ENCODE peak calls at places on chromosomes 4 and X, in seven cellular contexts. T is A549, G is esophagus squamous epithelium, Z is Peyer's patch, B is ovary, E is heart left ventricle, X is adrenal gland. C is an unnamed sample.

GRCh38 chr4:28557755-28558154 is 1697.1 kb downstream of the STIM2 start:
- DNase-seq in T (no peak), G (no peak), Z (no peak), B (no peak), E (no peak), X (no peak), C (no peak)

GRCh38 chr4:138614462-138615142 is 372.5 kb upstream of the SLC7A11 start:
- DNase-seq in T (no peak), G (no peak), Z (no peak), B (no peak), E (no peak), X (no peak), C (no peak)

GRCh38 chrX:48972214-48973164 is 845 bp upstream of the KCND1 start:
- DNase-seq in T (peak), G (no peak), Z (peak), B (no peak), E (peak), X (no peak), C (no peak)

GRCh38 chr4:180688480-180688879 is 1554.7 kb upstream of the TENM3 start:
- DNase-seq in T (no peak), G (no peak), Z (no peak), B (no peak), E (no peak), X (no peak), C (no peak)

GRCh38 chr4:96677499-96677898 is 837.6 kb downstream of the PDHA2 start:
- DNase-seq in T (no peak), G (no peak), Z (no peak), B (no peak), E (no peak), X (no peak), C (no peak)

GRCh38 chrX:135516376-135516775 is 4.1 kb upstream of the INTS6L start:
- DNase-seq in T (no peak), G (no peak), Z (no peak), B (no peak), E (no peak), X (no peak), C (no peak)

GRCh38 chrX:137568741-137569469 is 3.0 kb downstream of the ZIC3 start:
- DNase-seq in T (no peak), G (no peak), Z (no peak), B (no peak), E (no peak), X (no peak), C (no peak)

GRCh38 chr4:112589207-112589606 is 47.5 kb downstream of the ZGRF1 start:
- DNase-seq in T (no peak), G (no peak), Z (no peak), B (no peak), E (no peak), X (no peak), C (no peak)

GRCh38 chrX:153769865-153770605 is 6.0 kb downstream of the PLXNB3 start:
- DNase-seq in T (no peak), G (no peak), Z (no peak), B (peak), E (no peak), X (no peak), C (no peak)

GRCh38 chr4:153060191-153060590 is 124.1 kb downstream of the FHDC1 start:
- DNase-seq in T (no peak), G (no peak), Z (no peak), B (no peak), E (no peak), X (no peak), C (no peak)

GRCh38 chr4:6722891-6723290 is 6.9 kb downstream of the BLOC1S4 start:
- DNase-seq in T (no peak), G (no peak), Z (no peak), B (no peak), E (no peak), X (no peak), C (no peak)

GRCh38 chr4:74555843-74556242 is 110.9 kb downstream of the AREG start:
- DNase-seq in T (no peak), G (no peak), Z (no peak), B (no peak), E (no peak), X (no peak), C (no peak)

GRCh38 chrX:68508799-68509198 is 9.9 kb downstream of the YIPF6 start:
- DNase-seq in T (no peak), G (no peak), Z (no peak), B (no peak), E (no peak), X (no peak), C (no peak)

GRCh38 chr4:145815626-145816025 is 123.0 kb downstream of the ZNF827 start:
- DNase-seq in T (no peak), G (no peak), Z (no peak), B (no peak), E (no peak), X (no peak), C (no peak)

GRCh38 chrX:123923211-123923610 is 38.3 kb upstream of the STAG2 start:
- DNase-seq in T (no peak), G (no peak), Z (no peak), B (no peak), E (no peak), X (no peak), C (no peak)

GRCh38 chr4:140448830-140449229 is 21.4 kb upstream of the CLGN start:
- DNase-seq in T (no peak), G (no peak), Z (no peak), B (no peak), E (no peak), X (no peak), C (no peak)

GRCh38 chrX:99795495-99795894 is 614.6 kb downstream of the PCDH19 start:
- DNase-seq in T (no peak), G (no peak), Z (no peak), B (no peak), E (no peak), X (no peak), C (no peak)

GRCh38 chr4:92634891-92635290 is 331.1 kb downstream of the GRID2 start:
- DNase-seq in T (no peak), G (no peak), Z (no peak), B (no peak), E (no peak), X (no peak), C (no peak)

GRCh38 chrX:97672138-97672537 is 788.4 kb downstream of the RPA4 start:
- DNase-seq in T (no peak), G (no peak), Z (no peak), B (no peak), E (no peak), X (no peak), C (no peak)

GRCh38 chrX:39336709-39337294 is 535.5 kb downstream of the MID1IP1 start:
- DNase-seq in T (no peak), G (no peak), Z (peak), B (peak), E (peak), X (no peak), C (peak)

GRCh38 chrX:41823402-41823801 is 99.4 kb downstream of the GPR82 start:
- DNase-seq in T (no peak), G (no peak), Z (no peak), B (no peak), E (no peak), X (no peak), C (no peak)

GRCh38 chrX:10327651-10328050 is 170.9 kb downstream of the CLCN4 start:
- DNase-seq in T (peak), G (no peak), Z (no peak), B (no peak), E (no peak), X (no peak), C (no peak)

GRCh38 chr4:68337522-68337921 is 12.4 kb downstream of the YTHDC1 start:
- DNase-seq in T (no peak), G (no peak), Z (no peak), B (no peak), E (no peak), X (no peak), C (no peak)

GRCh38 chr4:104393649-104394048 is 101.0 kb downstream of the CXXC4 start:
- DNase-seq in T (no peak), G (no peak), Z (no peak), B (no peak), E (no peak), X (no peak), C (no peak)

GRCh38 chr4:101191302-101192098 is 155.8 kb downstream of the PPP3CA start:
- DNase-seq in T (no peak), G (no peak), Z (peak), B (peak), E (peak), X (peak), C (peak)

GRCh38 chr4:3037957-3038451 is 36.3 kb downstream of the HTT-AS start:
- DNase-seq in T (no peak), G (no peak), Z (no peak), B (peak), E (peak), X (no peak), C (peak)

GRCh38 chr4:3042226-3042625 is 32.1 kb downstream of the HTT-AS start:
- DNase-seq in T (no peak), G (no peak), Z (no peak), B (no peak), E (no peak), X (no peak), C (no peak)

GRCh38 chr4:3041192-3042142 is 32.9 kb downstream of the HTT-AS start:
- DNase-seq in T (no peak), G (no peak), Z (peak), B (peak), E (peak), X (peak), C (peak)

GRCh38 chr4:3039706-3040366 is 34.5 kb downstream of the HTT-AS start:
- DNase-seq in T (no peak), G (no peak), Z (no peak), B (no peak), E (no peak), X (no peak), C (no peak)

GRCh38 chr4:3040447-3041191 is 33.7 kb downstream of the HTT-AS start:
- DNase-seq in T (no peak), G (no peak), Z (peak), B (no peak), E (no peak), X (no peak), C (no peak)
- TF ChIP-seq POLR2A in T (no peak), G (no peak), Z (no peak), B (no peak), E (no peak), X (no peak), C (no peak)

GRCh38 chr4:118264096-118264495 is 88.7 kb downstream of the PRSS12 start:
- DNase-seq in T (no peak), G (no peak), Z (no peak), B (no peak), E (no peak), X (no peak), C (no peak)

GRCh38 chr4:118270492-118270891 is 82.3 kb downstream of the PRSS12 start:
- DNase-seq in T (peak), G (no peak), Z (no peak), B (no peak), E (no peak), X (no peak), C (no peak)

GRCh38 chr4:118268780-118269179 is 84.0 kb downstream of the PRSS12 start:
- DNase-seq in T (no peak), G (no peak), Z (no peak), B (no peak), E (no peak), X (no peak), C (no peak)

DNA sequence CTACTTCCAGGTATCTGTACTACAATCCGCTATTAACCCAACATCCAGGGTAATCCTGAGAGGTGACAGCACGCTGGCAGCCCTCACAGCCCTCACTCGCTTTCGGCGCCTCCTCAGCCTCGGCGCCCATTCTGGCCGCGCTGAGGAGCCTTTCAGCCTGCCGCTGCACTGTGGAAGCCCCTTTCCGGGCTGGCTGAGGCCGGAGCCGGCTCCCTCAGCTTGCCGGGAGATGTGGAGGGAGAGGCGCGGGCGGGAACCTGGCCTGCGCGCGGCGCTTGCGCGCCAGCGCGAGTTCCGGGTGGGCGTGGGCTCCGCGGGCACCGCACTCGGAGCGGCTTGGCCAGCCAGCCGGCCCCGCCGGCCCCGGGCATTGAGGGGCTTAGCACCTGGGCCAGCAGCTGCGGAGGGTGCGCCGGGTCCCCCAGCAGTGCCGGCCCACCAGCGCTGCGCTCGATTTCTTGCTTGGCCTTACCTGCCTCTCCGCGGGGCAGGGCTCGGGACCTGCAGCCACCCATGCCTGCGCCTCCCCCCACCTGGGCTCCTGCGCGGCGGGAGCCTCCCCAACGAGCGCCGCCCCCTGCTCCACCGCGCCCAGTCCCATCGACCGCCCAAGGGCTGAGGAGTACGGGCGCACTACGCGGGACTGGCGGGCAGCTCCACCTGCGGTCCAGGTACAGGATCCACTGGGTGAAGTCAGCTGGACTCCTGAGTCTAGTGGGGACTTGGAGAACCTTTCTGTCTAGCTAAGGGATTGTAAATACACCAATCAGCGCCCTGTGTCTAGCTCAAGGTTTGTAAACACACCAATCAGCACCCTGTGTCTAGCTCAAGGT is 87.3 kb downstream of the PRSS12 start:
- DNase-seq in T (no peak), G (no peak), Z (peak), B (no peak), E (no peak), X (no peak), C (no peak)
- TF ChIP-seq POLR2A in T (no peak), G (no peak), Z (no peak), B (no peak), E (no peak), X (no peak), C (no peak)

GRCh38 chr4:20698382-20698781 is 1.9 kb upstream of the PACRGL start:
- DNase-seq in T (no peak), G (no peak), Z (no peak), B (no peak), E (no peak), X (no peak), C (no peak)

GRCh38 chr4:20698820-20699219 is 1.4 kb upstream of the PACRGL start:
- DNase-seq in T (no peak), G (no peak), Z (no peak), B (no peak), E (no peak), X (no peak), C (no peak)

GRCh38 chr4:20696815-20697214 is 3.4 kb upstream of the PACRGL start:
- DNase-seq in T (no peak), G (no peak), Z (no peak), B (no peak), E (no peak), X (no peak), C (no peak)

DNA sequence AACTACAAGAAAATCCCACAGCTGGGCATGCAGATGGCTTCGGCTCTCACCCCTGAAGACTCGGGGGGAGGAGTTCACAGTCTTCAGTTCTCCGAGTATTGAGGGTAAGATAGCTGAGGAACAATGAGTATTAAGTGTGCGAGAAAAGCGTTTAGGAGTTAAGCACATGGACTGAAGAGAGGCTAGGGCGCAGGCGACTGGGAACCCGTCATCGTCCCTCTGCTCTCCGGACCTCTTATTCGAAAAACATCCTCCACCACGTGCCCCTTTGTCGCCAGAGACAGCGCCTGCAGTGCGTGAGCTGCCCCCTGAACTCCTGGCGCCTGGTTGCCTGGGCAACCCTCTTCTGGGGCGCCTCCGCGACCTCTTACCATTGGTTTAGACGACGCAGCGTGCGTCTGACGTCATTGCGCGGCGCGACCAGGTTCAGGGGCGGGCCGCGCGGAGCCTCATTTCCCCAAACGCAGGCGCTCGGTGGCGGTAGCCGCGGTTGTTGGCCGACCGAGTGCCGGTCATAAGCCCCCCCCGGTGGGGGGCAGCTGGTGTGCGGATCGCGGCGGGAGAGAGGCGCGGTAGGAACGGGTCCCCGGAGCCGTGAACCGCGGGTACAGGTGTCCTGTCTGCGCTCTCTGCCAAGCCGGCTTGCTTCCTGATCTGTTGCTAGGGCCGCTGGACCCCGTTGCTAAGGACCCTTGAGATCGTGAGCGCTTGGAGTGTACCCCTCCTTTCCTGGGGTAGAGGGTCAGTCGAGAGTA is at the start of gene PACRGL:
- DNase-seq in T (peak), G (peak), Z (peak), B (peak), E (peak), X (peak), C (peak)
- TF ChIP-seq POLR2A in T (peak), G (peak), Z (peak), B (peak), E (no peak), X (peak), C (peak)

GRCh38 chrX:73943900-73944581 is 359.9 kb upstream of the ZCCHC13 start:
- DNase-seq in T (peak), G (peak), Z (peak), B (peak), E (peak), X (peak), C (peak)
- TF ChIP-seq POLR2A in T (peak), G (no peak), Z (peak), B (peak), E (no peak), X (no peak), C (peak)

DNA sequence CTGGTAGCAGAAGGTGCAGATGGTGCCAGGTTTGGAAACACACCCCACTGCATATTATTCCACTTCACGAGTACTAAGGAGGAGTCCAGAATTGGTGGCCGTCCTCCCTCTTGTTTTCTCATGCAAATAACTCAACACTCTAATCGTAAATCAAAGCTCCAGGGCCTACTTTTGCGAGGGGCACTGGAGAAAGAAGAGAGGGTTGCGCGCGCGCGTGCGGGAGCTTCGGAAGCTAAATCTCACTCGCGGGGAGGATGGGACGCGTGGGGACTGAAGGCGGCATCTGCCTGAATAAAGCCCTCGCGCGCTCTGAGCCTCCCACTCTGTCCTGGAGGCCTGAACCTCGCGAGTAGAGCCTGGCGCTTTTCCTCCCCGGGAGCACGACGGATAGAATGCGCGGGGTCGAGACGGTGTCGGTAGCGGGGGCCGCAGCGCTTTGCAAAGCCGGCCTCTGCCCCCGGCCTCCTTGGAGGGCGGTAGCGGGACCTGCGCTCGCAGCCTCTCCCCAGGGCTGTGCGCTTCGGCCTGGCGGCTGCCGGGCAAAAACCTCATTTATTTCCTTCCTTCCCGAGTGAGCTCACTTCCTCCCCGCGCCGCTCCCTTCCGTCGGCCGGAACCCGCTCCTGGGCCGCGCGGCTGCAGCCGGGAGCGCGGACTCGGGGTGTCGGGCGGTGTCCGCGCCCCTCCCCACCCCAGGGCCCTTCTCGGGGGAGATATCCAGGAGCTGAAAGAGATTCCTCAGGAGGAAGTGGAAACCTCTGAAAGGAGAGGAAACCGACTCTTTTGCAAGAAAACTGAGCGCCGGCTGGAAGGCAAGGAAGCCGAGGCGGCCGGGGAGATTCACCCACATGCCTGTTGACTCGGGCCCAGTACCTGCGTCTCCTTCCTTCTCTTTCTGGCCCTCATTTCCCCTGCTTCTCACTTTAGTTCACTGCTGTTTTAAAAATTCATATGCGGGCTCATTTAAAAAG is 20.7 kb downstream of the HAND2 start:
- DNase-seq in T (no peak), G (no peak), Z (no peak), B (peak), E (peak), X (no peak), C (no peak)
- TF ChIP-seq POLR2A in T (no peak), G (no peak), Z (no peak), B (no peak), E (no peak), X (peak), C (no peak)